ENCODE peak calls at places on chromosomes 13 and 19, in nine cellular contexts. One of them, this sample, is unnamed.

GRCh38 chr13:63433546-63434150 is 2018.0 kb upstream of the PCDH20 start:
- DNase-seq in body of pancreas: no peak
- DNase-seq in ascending aorta: no peak
- DNase-seq in aorta: no peak
- DNase-seq in breast epithelium: no peak
- DNase-seq in H1: no peak
- DNase-seq in GM23338: no peak
- DNase-seq in cardiac muscle cell: no peak
- DNase-seq in PC-3: peak; percentile 50
- DNase-seq in this sample: no peak

GRCh38 chr19:45505996-45506245 is 1.4 kb upstream of the VASP start:
- DNase-seq in aorta: no peak
- DNase-seq in breast epithelium: no peak
- DNase-seq in H1: no peak
- DNase-seq in PC-3: no peak
- DNase-seq in GM23338: no peak
- DNase-seq in ascending aorta: no peak
- DNase-seq in cardiac muscle cell: no peak
- DNase-seq in body of pancreas: no peak
- DNase-seq in this sample: no peak

GRCh38 chr13:106210327-106210726 is 325.1 kb downstream of the EFNB2 start:
- DNase-seq in GM23338: no peak
- DNase-seq in ascending aorta: no peak
- DNase-seq in PC-3: no peak
- DNase-seq in body of pancreas: no peak
- DNase-seq in breast epithelium: no peak
- DNase-seq in H1: no peak
- DNase-seq in cardiac muscle cell: peak; percentile 37
- DNase-seq in aorta: no peak
- DNase-seq in this sample: no peak

GRCh38 chr13:98998831-98999634 is 21.2 kb upstream of the DOCK9 start:
- DNase-seq in H1: no peak
- DNase-seq in breast epithelium: no peak
- DNase-seq in body of pancreas: no peak
- DNase-seq in cardiac muscle cell: no peak
- DNase-seq in aorta: no peak
- DNase-seq in GM23338: no peak
- DNase-seq in ascending aorta: no peak
- DNase-seq in PC-3: no peak
- DNase-seq in this sample: no peak

GRCh38 chr13:46334423-46334822 is 52.6 kb downstream of the RUBCNL start:
- DNase-seq in PC-3: no peak
- DNase-seq in body of pancreas: no peak
- DNase-seq in cardiac muscle cell: no peak
- DNase-seq in breast epithelium: no peak
- DNase-seq in ascending aorta: no peak
- DNase-seq in H1: no peak
- DNase-seq in aorta: no peak
- DNase-seq in GM23338: no peak
- DNase-seq in this sample: no peak

GRCh38 chr13:100610399-100611347 is 22.1 kb upstream of the GGACT start:
- DNase-seq in body of pancreas: no peak
- DNase-seq in aorta: no peak
- DNase-seq in PC-3: no peak
- DNase-seq in ascending aorta: no peak
- DNase-seq in breast epithelium: no peak
- DNase-seq in cardiac muscle cell: no peak
- DNase-seq in GM23338: no peak
- DNase-seq in H1: no peak
- DNase-seq in this sample: no peak

GRCh38 chr19:57708641-57709354 is at the start of gene ZNF154:
- DNase-seq in aorta: no peak
- DNase-seq in cardiac muscle cell: peak; percentile 86
- DNase-seq in PC-3: no peak
- DNase-seq in ascending aorta: no peak
- DNase-seq in GM23338: peak; percentile 99
- DNase-seq in body of pancreas: peak; percentile 39
- DNase-seq in breast epithelium: no peak
- DNase-seq in H1: peak; percentile 81
- DNase-seq in this sample: peak; percentile 48

GRCh38 chr13:73767747-73768315 is 366.4 kb downstream of the KLF12 start:
- DNase-seq in breast epithelium: no peak
- DNase-seq in ascending aorta: no peak
- DNase-seq in aorta: no peak
- DNase-seq in body of pancreas: no peak
- DNase-seq in H1: no peak
- DNase-seq in PC-3: peak; percentile 27
- DNase-seq in cardiac muscle cell: no peak
- DNase-seq in GM23338: peak; percentile 59
- DNase-seq in this sample: no peak

GRCh38 chr13:46160474-46161066 is 21.4 kb downstream of the LCP1 start:
- DNase-seq in aorta: no peak
- DNase-seq in H1: no peak
- DNase-seq in cardiac muscle cell: peak; percentile 75
- DNase-seq in ascending aorta: no peak
- DNase-seq in body of pancreas: no peak
- DNase-seq in GM23338: peak; percentile 79
- DNase-seq in breast epithelium: no peak
- DNase-seq in PC-3: peak; percentile 57
- DNase-seq in this sample: no peak

GRCh38 chr13:76418404-76418803 is 467.8 kb downstream of the KCTD12 start:
- DNase-seq in ascending aorta: no peak
- DNase-seq in body of pancreas: no peak
- DNase-seq in H1: no peak
- DNase-seq in aorta: no peak
- DNase-seq in breast epithelium: no peak
- DNase-seq in PC-3: no peak
- DNase-seq in GM23338: no peak
- DNase-seq in cardiac muscle cell: peak; percentile 1
- DNase-seq in this sample: no peak

GRCh38 chr13:50156140-50156539 is 140.9 kb downstream of the KCNRG start:
- DNase-seq in H1: no peak
- DNase-seq in body of pancreas: no peak
- DNase-seq in GM23338: no peak
- DNase-seq in ascending aorta: no peak
- DNase-seq in aorta: no peak
- DNase-seq in cardiac muscle cell: peak; percentile 65
- DNase-seq in PC-3: no peak
- DNase-seq in breast epithelium: no peak
- DNase-seq in this sample: no peak

GRCh38 chr13:99506632-99507031 is 5.4 kb downstream of the TM9SF2 start:
- DNase-seq in breast epithelium: no peak
- DNase-seq in PC-3: no peak
- DNase-seq in cardiac muscle cell: no peak
- DNase-seq in aorta: no peak
- DNase-seq in GM23338: no peak
- DNase-seq in body of pancreas: no peak
- DNase-seq in ascending aorta: no peak
- DNase-seq in H1: no peak
- DNase-seq in this sample: no peak

GRCh38 chr19:3336680-3337523 is 29.5 kb upstream of the NFIC start:
- DNase-seq in breast epithelium: peak; percentile 97
- DNase-seq in body of pancreas: peak; percentile 99
- DNase-seq in PC-3: no peak
- DNase-seq in GM23338: no peak
- DNase-seq in H1: no peak
- DNase-seq in aorta: peak; percentile 93
- DNase-seq in cardiac muscle cell: peak; percentile 92
- DNase-seq in ascending aorta: peak; percentile 97
- DNase-seq in this sample: peak; percentile 95

GRCh38 chr13:113431171-113431570 is 22.1 kb downstream of the ADPRHL1 start:
- DNase-seq in body of pancreas: no peak
- DNase-seq in ascending aorta: no peak
- DNase-seq in breast epithelium: no peak
- DNase-seq in cardiac muscle cell: no peak
- DNase-seq in H1: no peak
- DNase-seq in GM23338: no peak
- DNase-seq in aorta: no peak
- DNase-seq in PC-3: no peak
- DNase-seq in this sample: no peak

GRCh38 chr19:38285567-38285966 is 18.5 kb upstream of the C19orf33 start:
- DNase-seq in GM23338: no peak
- DNase-seq in aorta: no peak
- DNase-seq in PC-3: peak; percentile 65
- DNase-seq in cardiac muscle cell: no peak
- DNase-seq in breast epithelium: no peak
- DNase-seq in body of pancreas: no peak
- DNase-seq in ascending aorta: no peak
- DNase-seq in H1: no peak
- DNase-seq in this sample: no peak

GRCh38 chr19:6164906-6165531 is 29.6 kb downstream of the ACSBG2 start:
- DNase-seq in ascending aorta: peak; percentile 27
- DNase-seq in cardiac muscle cell: no peak
- DNase-seq in GM23338: no peak
- DNase-seq in aorta: no peak
- DNase-seq in breast epithelium: no peak
- DNase-seq in H1: no peak
- DNase-seq in PC-3: peak; percentile 22
- DNase-seq in body of pancreas: no peak
- DNase-seq in this sample: no peak

GRCh38 chr19:38315657-38316476 is at the start of gene YIF1B:
- DNase-seq in GM23338: peak; percentile 99
- DNase-seq in PC-3: peak; percentile 91
- DNase-seq in aorta: peak; percentile 98
- DNase-seq in breast epithelium: peak; percentile 96
- DNase-seq in body of pancreas: peak; percentile 97
- DNase-seq in cardiac muscle cell: peak; percentile 98
- DNase-seq in H1: peak; percentile 94
- DNase-seq in ascending aorta: peak; percentile 99
- DNase-seq in this sample: peak; percentile 98

GRCh38 chr13:111129465-111130110 is 14.5 kb downstream of the ARHGEF7 start:
- DNase-seq in cardiac muscle cell: no peak
- DNase-seq in GM23338: no peak
- DNase-seq in H1: no peak
- DNase-seq in breast epithelium: no peak
- DNase-seq in PC-3: no peak
- DNase-seq in ascending aorta: no peak
- DNase-seq in aorta: no peak
- DNase-seq in body of pancreas: no peak
- DNase-seq in this sample: no peak

GRCh38 chr13:110860986-110861385 is 53.9 kb downstream of the ANKRD10 start:
- DNase-seq in GM23338: no peak
- DNase-seq in breast epithelium: no peak
- DNase-seq in cardiac muscle cell: no peak
- DNase-seq in H1: no peak
- DNase-seq in ascending aorta: no peak
- DNase-seq in body of pancreas: no peak
- DNase-seq in PC-3: no peak
- DNase-seq in aorta: no peak
- DNase-seq in this sample: no peak

GRCh38 chr19:49442793-49443365 is 1.6 kb upstream of the SLC17A7 start:
- DNase-seq in cardiac muscle cell: peak; percentile 91
- DNase-seq in ascending aorta: peak; percentile 96
- DNase-seq in GM23338: peak; percentile 100
- DNase-seq in body of pancreas: peak; percentile 95
- DNase-seq in H1: peak; percentile 100
- DNase-seq in PC-3: peak; percentile 92
- DNase-seq in aorta: peak; percentile 97
- DNase-seq in breast epithelium: peak; percentile 94
- DNase-seq in this sample: peak; percentile 96
- H3K4me3 ChIP-seq in cardiac muscle cell: peak overlapping the region; percentile 44
- H3K4me3 ChIP-seq in ascending aorta: peak overlapping the region; percentile 55
- H3K4me3 ChIP-seq in GM23338: peak overlapping the region; percentile 94
- H3K4me3 ChIP-seq in body of pancreas: peak overlapping the region; percentile 20
- H3K4me3 ChIP-seq in H1: peak overlapping the region; percentile 68
- H3K4me3 ChIP-seq in PC-3: peak overlapping the region; percentile 87
- H3K4me3 ChIP-seq in aorta: peak overlapping the region; percentile 42
- H3K4me3 ChIP-seq in breast epithelium: peak overlapping the region; percentile 91
- H3K4me3 ChIP-seq in this sample: peak overlapping the region; percentile 86

GRCh38 chr19:47445937-47446402 is 25.7 kb downstream of the SLC8A2 start:
- DNase-seq in PC-3: peak; percentile 25
- DNase-seq in GM23338: peak; percentile 67
- DNase-seq in breast epithelium: no peak
- DNase-seq in body of pancreas: peak; percentile 58
- DNase-seq in H1: peak; percentile 65
- DNase-seq in aorta: peak; percentile 65
- DNase-seq in cardiac muscle cell: peak; percentile 58
- DNase-seq in ascending aorta: no peak
- DNase-seq in this sample: peak; percentile 62
- H3K27ac ChIP-seq in PC-3: no peak overlapping the region
- H3K27ac ChIP-seq in GM23338: no peak overlapping the region
- H3K27ac ChIP-seq in breast epithelium: no peak overlapping the region
- H3K27ac ChIP-seq in body of pancreas: no peak overlapping the region
- H3K27ac ChIP-seq in H1: no peak overlapping the region
- H3K27ac ChIP-seq in aorta: no peak overlapping the region
- H3K27ac ChIP-seq in cardiac muscle cell: no peak overlapping the region
- H3K27ac ChIP-seq in ascending aorta: no peak overlapping the region
- H3K27ac ChIP-seq in this sample: no peak overlapping the region

GRCh38 chr19:41861098-41861768 is 1.2 kb downstream of the RPS19 start:
- DNase-seq in H1: no peak
- DNase-seq in aorta: no peak
- DNase-seq in PC-3: no peak
- DNase-seq in breast epithelium: no peak
- DNase-seq in cardiac muscle cell: no peak
- DNase-seq in body of pancreas: no peak
- DNase-seq in GM23338: no peak
- DNase-seq in ascending aorta: no peak
- DNase-seq in this sample: no peak
- H3K36me3 ChIP-seq in H1: peaks cover 47% of the 10 kb centered on the region
- H3K36me3 ChIP-seq in aorta: peaks cover 8% of the 10 kb centered on the region
- H3K36me3 ChIP-seq in PC-3: peaks cover 50% of the 10 kb centered on the region
- H3K36me3 ChIP-seq in breast epithelium: no peaks in the 10 kb centered on the region
- H3K36me3 ChIP-seq in cardiac muscle cell: peaks cover 45% of the 10 kb centered on the region
- H3K36me3 ChIP-seq in body of pancreas: peaks cover 7% of the 10 kb centered on the region
- H3K36me3 ChIP-seq in GM23338: peaks cover 52% of the 10 kb centered on the region
- H3K36me3 ChIP-seq in ascending aorta: peaks cover 50% of the 10 kb centered on the region
- H3K36me3 ChIP-seq in this sample: peaks cover 56% of the 10 kb centered on the region

GRCh38 chr19:13010038-13010991 is 15.0 kb downstream of the NFIX start:
- DNase-seq in breast epithelium: peak; percentile 67
- DNase-seq in cardiac muscle cell: peak; percentile 68
- DNase-seq in ascending aorta: peak; percentile 89
- DNase-seq in PC-3: no peak
- DNase-seq in aorta: peak; percentile 90
- DNase-seq in body of pancreas: no peak
- DNase-seq in H1: peak; percentile 83
- DNase-seq in GM23338: peak; percentile 58
- DNase-seq in this sample: no peak

GRCh38 chr19:13010992-13011652 is 15.8 kb downstream of the NFIX start:
- DNase-seq in PC-3: no peak
- DNase-seq in body of pancreas: no peak
- DNase-seq in ascending aorta: no peak
- DNase-seq in GM23338: no peak
- DNase-seq in cardiac muscle cell: no peak
- DNase-seq in breast epithelium: no peak
- DNase-seq in aorta: no peak
- DNase-seq in H1: no peak
- DNase-seq in this sample: no peak

GRCh38 chr19:13007292-13008045 is 12.2 kb downstream of the NFIX start:
- DNase-seq in PC-3: no peak
- DNase-seq in cardiac muscle cell: no peak
- DNase-seq in body of pancreas: peak; percentile 84
- DNase-seq in H1: no peak
- DNase-seq in aorta: peak; percentile 72
- DNase-seq in GM23338: no peak
- DNase-seq in ascending aorta: peak; percentile 82
- DNase-seq in breast epithelium: peak; percentile 90
- DNase-seq in this sample: peak; percentile 89

GRCh38 chr19:13006431-13007281 is 11.4 kb downstream of the NFIX start:
- DNase-seq in H1: no peak
- DNase-seq in PC-3: no peak
- DNase-seq in body of pancreas: no peak
- DNase-seq in breast epithelium: no peak
- DNase-seq in aorta: peak; percentile 71
- DNase-seq in GM23338: no peak
- DNase-seq in ascending aorta: peak; percentile 80
- DNase-seq in cardiac muscle cell: no peak
- DNase-seq in this sample: no peak

GRCh38 chr19:13008926-13009787 is 13.9 kb downstream of the NFIX start:
- DNase-seq in aorta: no peak
- DNase-seq in GM23338: peak; percentile 68
- DNase-seq in breast epithelium: no peak
- DNase-seq in H1: no peak
- DNase-seq in ascending aorta: peak; percentile 61
- DNase-seq in PC-3: peak; percentile 43
- DNase-seq in body of pancreas: no peak
- DNase-seq in cardiac muscle cell: no peak
- DNase-seq in this sample: no peak
- H3K4me3 ChIP-seq in aorta: no peak overlapping the region
- H3K4me3 ChIP-seq in GM23338: no peak overlapping the region
- H3K4me3 ChIP-seq in breast epithelium: peak overlapping the region; percentile 76
- H3K4me3 ChIP-seq in H1: no peak overlapping the region
- H3K4me3 ChIP-seq in ascending aorta: peak overlapping the region; percentile 32
- H3K4me3 ChIP-seq in PC-3: no peak overlapping the region
- H3K4me3 ChIP-seq in body of pancreas: no peak overlapping the region
- H3K4me3 ChIP-seq in cardiac muscle cell: no peak overlapping the region
- H3K4me3 ChIP-seq in this sample: no peak overlapping the region

This sample was measured in lower lobe of right lung.